ENCODE peak calls at places on chromosomes 6 and 20, in ten cellular contexts. M, L, Z, D, N, B, O, X, W and Y are unnamed samples.

GRCh38 chr20:4957939-4958362 is 43.4 kb downstream of the SLC23A2 start:
- DNase-seq in Z (no peak), M (peak), X (no peak), L (no peak), D (no peak), O (no peak), W (no peak), B (no peak), N (no peak), Y (no peak)

GRCh38 chr6:41789390-41789724 is 1.9 kb downstream of the TOMM6 start:
- DNase-seq in X (no peak), N (no peak), D (no peak), Z (no peak), M (no peak), W (no peak), O (no peak), L (no peak), B (no peak), Y (no peak)

GRCh38 chr6:82984720-82985119 is 80.9 kb downstream of the UBE3D start:
- DNase-seq in W (no peak), D (no peak), L (no peak), O (no peak), X (no peak), N (no peak), Z (no peak), M (no peak), B (no peak), Y (no peak)

GRCh38 chr6:26006086-26006939 is 43.7 kb downstream of the TRIM38 start:
- DNase-seq in L (no peak), B (no peak), O (no peak), D (no peak), N (no peak), Z (no peak), X (no peak), M (no peak), W (no peak), Y (no peak)

GRCh38 chr6:35080821-35081425 is 60.2 kb downstream of the TCP11 start:
- DNase-seq in L (no peak), X (no peak), B (no peak), Z (no peak), M (no peak), W (no peak), O (no peak), N (no peak), D (no peak), Y (no peak)

GRCh38 chr20:54131675-54132611 is 41.8 kb downstream of the CYP24A1 start:
- DNase-seq in B (no peak), N (no peak), X (no peak), D (no peak), W (no peak), O (no peak), M (no peak), L (no peak), Z (no peak), Y (no peak)

GRCh38 chr6:33075568-33076405 is at the start of gene HLA-DPB1:
- DNase-seq in X (peak), L (no peak), N (peak), B (no peak), O (peak), D (no peak), W (peak), M (peak), Z (peak), Y (no peak)

GRCh38 chr20:50385733-50386640 is 124.2 kb upstream of the PTPN1 start:
- DNase-seq in Z (peak), W (no peak), X (no peak), N (no peak), M (no peak), O (no peak), D (peak), L (no peak), B (no peak), Y (no peak)

GRCh38 chr6:19415605-19416326 is 421.4 kb upstream of the ID4 start:
- DNase-seq in Z (no peak), L (no peak), M (peak), W (peak), N (no peak), D (no peak), O (peak), X (no peak), B (no peak), Y (no peak)

GRCh38 chr6:2989332-2990178 is 10.1 kb upstream of the NQO2 start:
- DNase-seq in D (peak), L (peak), B (peak), W (peak), Z (peak), M (peak), X (peak), N (peak), O (peak), Y (peak)

GRCh38 chr6:117555882-117556498 is 46.3 kb downstream of the GOPC start:
- DNase-seq in N (peak), Z (peak), M (peak), O (peak), D (peak), X (peak), W (peak), B (peak), L (peak), Y (peak)

GRCh38 chr20:22578221-22579118 is 5.9 kb downstream of the FOXA2 start:
- DNase-seq in M (no peak), X (peak), N (no peak), W (no peak), O (no peak), L (peak), Z (peak), D (peak), B (no peak), Y (peak)

GRCh38 chr6:166671434-166672061 is 44.5 kb upstream of the RPS6KA2 start:
- DNase-seq in W (peak), Z (peak), D (no peak), O (no peak), L (peak), M (peak), N (no peak), B (no peak), X (peak), Y (no peak)

GRCh38 chr6:14727494-14728395 is 518.1 kb upstream of the JARID2 start:
- DNase-seq in D (no peak), B (no peak), O (no peak), W (no peak), X (no peak), L (no peak), Z (peak), M (no peak), N (no peak), Y (no peak)

GRCh38 chr20:18527339-18527738 is 19.6 kb downstream of the SEC23B start:
- DNase-seq in Z (no peak), L (no peak), W (no peak), D (no peak), M (no peak), O (no peak), B (no peak), X (no peak), N (no peak), Y (no peak)
- TF ChIP-seq CTCF in Z (no peak), L (no peak), W (no peak), D (no peak), M (no peak), O (no peak), B (no peak), X (no peak), N (no peak), Y (no peak)

GRCh38 chr6:52724406-52725121 is 38.7 kb downstream of the GSTA2 start:
- DNase-seq in Z (peak), B (peak), X (peak), W (peak), L (peak), D (peak), O (peak), N (peak), M (peak), Y (peak)
- TF ChIP-seq CTCF in Z (peak), B (peak), X (peak), W (peak), L (peak), D (peak), O (peak), N (peak), M (peak), Y (peak)

GRCh38 chr6:43242908-43243648 is at the start of gene TTBK1:
- DNase-seq in L (peak), N (no peak), O (no peak), Z (no peak), D (no peak), X (no peak), M (no peak), W (no peak), B (peak), Y (no peak)
- TF ChIP-seq CTCF in L (no peak), N (no peak), O (no peak), Z (no peak), D (no peak), X (no peak), M (no peak), W (no peak), B (no peak), Y (no peak)

GRCh38 chr6:135504734-135505133 is 7.2 kb upstream of the AHI1 start:
- DNase-seq in W (no peak), X (no peak), N (no peak), L (no peak), Z (no peak), O (no peak), M (no peak), D (no peak), B (no peak), Y (no peak)

GRCh38 chr6:135503703-135504475 is 6.3 kb upstream of the AHI1 start:
- DNase-seq in B (no peak), Z (no peak), X (no peak), N (no peak), D (no peak), O (no peak), W (no peak), L (no peak), M (no peak), Y (no peak)

GRCh38 chr6:135505222-135505621 is 7.7 kb upstream of the AHI1 start:
- DNase-seq in W (no peak), B (no peak), L (no peak), X (no peak), Z (peak), O (no peak), M (no peak), N (no peak), D (no peak), Y (no peak)

GRCh38 chr6:135505648-135506047 is 8.1 kb upstream of the AHI1 start:
- DNase-seq in N (no peak), Z (no peak), O (no peak), W (no peak), L (no peak), X (peak), D (no peak), M (no peak), B (no peak), Y (no peak)

GRCh38 chr6:135506270-135506997 is 8.9 kb upstream of the AHI1 start:
- DNase-seq in M (peak), B (no peak), L (no peak), W (peak), N (peak), O (peak), X (peak), D (no peak), Z (peak), Y (no peak)
- TF ChIP-seq CTCF in M (peak), B (peak), L (no peak), W (peak), N (peak), O (peak), X (peak), D (peak), Z (peak), Y (peak)

GRCh38 chr20:45462711-45463110 is 6.8 kb upstream of the WFDC2 start:
- DNase-seq in D (no peak), N (no peak), O (no peak), X (no peak), M (no peak), W (no peak), B (no peak), L (no peak), Z (no peak), Y (no peak)

GRCh38 chr20:45463113-45463512 is 6.4 kb upstream of the WFDC2 start:
- DNase-seq in B (no peak), W (no peak), D (no peak), Z (no peak), O (no peak), L (no peak), N (no peak), M (no peak), X (no peak), Y (no peak)

GRCh38 chr20:45461225-45461624 is 8.3 kb upstream of the WFDC2 start:
- DNase-seq in X (no peak), W (no peak), M (no peak), B (no peak), O (no peak), D (no peak), N (no peak), Z (no peak), L (no peak), Y (no peak)

GRCh38 chr20:45456632-45457031 is 12.9 kb upstream of the WFDC2 start:
- DNase-seq in N (peak), L (peak), Z (peak), X (peak), W (no peak), M (no peak), D (peak), O (peak), B (peak), Y (no peak)

GRCh38 chr20:45459606-45460005 is 9.9 kb upstream of the WFDC2 start:
- DNase-seq in O (peak), X (no peak), B (no peak), N (peak), D (no peak), L (no peak), W (no peak), M (peak), Z (no peak), Y (no peak)
- TF ChIP-seq CTCF in O (peak), X (peak), B (peak), N (peak), D (no peak), L (peak), W (peak), M (peak), Z (no peak), Y (peak)

DNA sequence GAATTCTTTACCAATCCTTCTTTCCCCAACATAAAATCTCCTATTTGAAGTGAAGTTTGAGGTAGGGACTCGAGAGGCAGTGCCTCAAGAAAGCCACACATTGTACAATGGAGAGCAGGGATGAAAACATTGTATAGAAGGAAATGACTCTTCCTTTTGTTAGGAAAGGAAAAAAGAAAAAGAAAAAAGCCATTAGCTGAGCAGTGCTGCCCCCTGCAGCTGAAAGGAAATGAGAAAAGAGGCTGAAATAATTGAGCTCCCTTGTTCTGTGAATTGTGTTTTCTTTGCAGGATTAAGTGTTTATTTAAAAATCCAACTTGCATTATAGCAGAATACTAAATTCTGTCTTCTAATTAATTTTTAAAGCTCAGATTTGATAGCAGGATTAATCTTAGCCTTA is 162.9 kb upstream of the SASH1 start:
- DNase-seq in O (peak), N (peak), D (peak), Z (no peak), B (peak), M (peak), X (peak), L (no peak), W (peak), Y (no peak)
- TF ChIP-seq CTCF in O (peak), N (peak), D (peak), Z (peak), B (peak), M (peak), X (peak), L (no peak), W (peak), Y (peak)